ENCODE peak calls at places on chromosomes 1 and 21, in six cellular contexts. X is lower lobe of right lung; L is tibial artery; P is pancreas; Q is endodermal cell; V is CD8-positive, alpha-beta memory T cell. C is an unnamed sample. For H3K4me1, the result is how much of the 10 kb centered on the place peaks cover.

GRCh38 chr1:38784452-38785284 is 74.9 kb downstream of the RRAGC start:
- DNase-seq in L (no peak), Q (no peak), X (no peak), P (no peak), V (no peak), C (no peak)

GRCh38 chr1:33966346-33967141 is 102.7 kb downstream of the HMGB4 start:
- DNase-seq in L (no peak), V (no peak), Q (no peak), P (peak), X (no peak), C (no peak)

GRCh38 chr21:43267391-43268085 is 98.7 kb downstream of the CRYAA start:
- DNase-seq in V (no peak), L (no peak), X (peak), Q (no peak), P (no peak), C (no peak)

GRCh38 chr1:223328566-223328965 is 35.4 kb downstream of the SUSD4 start:
- DNase-seq in L (no peak), Q (no peak), X (no peak), P (no peak), V (no peak), C (no peak)

GRCh38 chr21:42835211-42835610 is 44.1 kb downstream of the WDR4 start:
- DNase-seq in L (no peak), Q (no peak), V (no peak), X (no peak), P (no peak), C (no peak)

GRCh38 chr1:60137406-60137805 is 63.8 kb upstream of the C1orf87 start:
- DNase-seq in V (no peak), P (no peak), L (no peak), Q (no peak), X (no peak), C (no peak)

GRCh38 chr1:38781872-38782617 is 77.5 kb downstream of the RRAGC start:
- DNase-seq in P (no peak), Q (no peak), V (no peak), X (no peak), L (no peak), C (no peak)

GRCh38 chr1:153534226-153534932 is 1.4 kb downstream of the S100A6 start:
- DNase-seq in X (no peak), V (no peak), L (peak), Q (no peak), P (no peak), C (peak)

GRCh38 chr21:33403128-33403785 is at the start of gene IFNGR2:
- DNase-seq in P (peak), X (peak), V (peak), Q (peak), L (peak), C (no peak)

GRCh38 chr1:45008516-45008915 is 2.6 kb downstream of the HECTD3 start:
- DNase-seq in L (no peak), X (no peak), V (no peak), Q (peak), P (no peak), C (no peak)

GRCh38 chr1:174550296-174550695 is 102.5 kb downstream of the GPR52 start:
- DNase-seq in X (no peak), Q (no peak), P (no peak), L (no peak), V (no peak), C (no peak)

GRCh38 chr1:17627239-17628052 is 87.9 kb downstream of the ARHGEF10L start:
- DNase-seq in V (no peak), P (no peak), L (no peak), Q (no peak), X (no peak), C (no peak)

GRCh38 chr1:33454646-33455282 is 17.7 kb upstream of the ZSCAN20 start:
- DNase-seq in L (no peak), P (no peak), Q (peak), X (no peak), V (no peak), C (no peak)

GRCh38 chr1:155529109-155529508 is 33.5 kb downstream of the ASH1L start:
- DNase-seq in V (no peak), P (no peak), X (no peak), L (no peak), Q (no peak), C (no peak)

GRCh38 chr1:157091668-157092273 is 7.8 kb downstream of the ETV3L start:
- DNase-seq in L (peak), Q (no peak), V (no peak), P (no peak), X (no peak), C (no peak)

GRCh38 chr1:226063362-226064167 is 1.0 kb downstream of the H3-3A start:
- DNase-seq in Q (peak), P (peak), L (peak), V (peak), X (peak), C (peak)

GRCh38 chr21:42616366-42617340 is 36.8 kb upstream of the PDE9A start:
- DNase-seq in Q (no peak), V (no peak), X (no peak), L (no peak), P (no peak), C (no peak)

GRCh38 chr1:200410566-200410878 is 686 bp upstream of the ZNF281 start:
- DNase-seq in X (no peak), P (peak), L (no peak), V (no peak), Q (peak), C (no peak)
- H3K27ac ChIP-seq in X (peak), P (peak), L (peak), V (no peak), Q (no peak), C (peak)

DNA sequence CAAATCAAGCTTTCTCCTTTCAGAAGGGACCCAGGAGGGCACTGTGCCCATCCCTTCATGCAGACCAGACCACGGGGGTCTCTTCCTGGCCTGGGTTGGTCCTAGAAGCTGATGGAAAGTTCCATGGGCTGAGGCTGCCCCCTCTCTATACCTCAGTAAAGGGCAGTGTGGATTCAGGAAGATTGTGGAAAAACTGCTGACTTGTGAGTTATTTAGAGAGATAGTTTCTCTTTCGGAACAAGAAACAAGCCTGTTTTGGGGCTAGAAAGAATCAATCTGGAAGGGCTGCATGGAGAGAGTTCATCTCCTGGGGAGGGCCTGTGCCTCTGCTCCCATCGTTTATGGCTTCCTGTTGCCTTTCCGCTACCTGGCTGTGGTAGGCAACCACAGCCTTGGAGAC is 803 bp downstream of the CHIT1 start:
- DNase-seq in Q (no peak), L (no peak), V (no peak), X (no peak), P (no peak), C (no peak)
- H3K4me1 ChIP-seq in Q (under half), L (under half), V (under half), X (under half), P (under half), C (under half)

GRCh38 chr1:182071924-182072323 is 10.4 kb upstream of the ZNF648 start:
- DNase-seq in V (no peak), X (no peak), P (no peak), L (no peak), Q (no peak), C (no peak)
- H3K27ac ChIP-seq in V (no peak), X (no peak), P (no peak), L (no peak), Q (no peak), C (no peak)

GRCh38 chr1:10671090-10671489 is 125.4 kb downstream of the CASZ1 start:
- DNase-seq in Q (no peak), X (no peak), P (no peak), V (no peak), L (no peak), C (no peak)

GRCh38 chr1:10670190-10670589 is 126.3 kb downstream of the CASZ1 start:
- DNase-seq in Q (no peak), L (no peak), P (no peak), X (no peak), V (no peak), C (no peak)

GRCh38 chr1:10672376-10673050 is 123.9 kb downstream of the CASZ1 start:
- DNase-seq in X (no peak), L (no peak), P (no peak), Q (no peak), V (no peak), C (no peak)

GRCh38 chr1:10673305-10673704 is 123.1 kb downstream of the CASZ1 start:
- DNase-seq in P (no peak), V (no peak), L (no peak), Q (no peak), X (no peak), C (no peak)

DNA sequence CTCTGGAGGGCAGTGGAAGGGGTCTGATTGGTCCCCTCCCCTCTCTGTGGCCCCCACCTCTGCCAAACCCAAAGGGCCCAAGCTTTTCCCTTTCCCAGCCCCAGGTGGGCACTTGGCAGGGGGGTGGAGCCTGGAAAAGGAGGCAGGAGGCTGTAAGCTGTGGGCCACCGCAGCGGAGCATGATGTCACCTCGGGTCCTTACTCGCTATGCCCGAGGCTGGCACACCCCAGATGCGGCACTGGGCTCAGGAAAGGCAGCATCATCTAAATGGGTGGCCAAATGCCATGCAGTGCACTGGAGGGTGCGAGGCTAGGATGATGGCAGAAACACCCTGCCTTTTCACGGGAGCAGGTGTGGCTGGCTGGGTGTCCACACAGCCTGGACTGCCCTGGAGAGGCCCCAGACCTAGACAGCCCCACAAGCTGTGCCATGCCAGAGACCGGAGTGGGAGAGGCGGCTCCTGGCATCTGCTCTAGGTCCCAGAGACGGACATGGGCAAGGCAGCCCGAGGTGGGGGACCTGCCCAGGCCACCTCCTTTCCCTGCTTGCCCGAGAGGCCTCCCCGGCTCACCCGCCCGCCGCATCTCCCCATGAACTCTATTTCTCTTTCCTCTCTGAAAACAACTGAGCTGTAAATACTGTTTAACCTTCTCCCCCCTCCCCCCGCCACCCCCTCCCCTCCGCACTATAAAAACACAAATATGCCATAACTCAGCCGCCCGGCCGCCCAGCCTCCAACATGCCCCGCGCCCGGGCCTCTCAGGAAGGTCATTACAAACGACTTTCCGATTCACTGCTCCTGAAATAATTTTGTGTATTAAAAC is 124.7 kb downstream of the CASZ1 start:
- DNase-seq in L (no peak), Q (no peak), P (no peak), V (no peak), X (no peak), C (no peak)
- H3K4me1 ChIP-seq in L (half or more), Q (under half), P (under half), V (under half), X (half or more), C (under half)